ENCODE peak calls at places on chromosome 6, in six cellular contexts. C, D, U, T, G and F are unnamed samples.

GRCh38 chr6:16318538-16318937 is 80.2 kb downstream of the GMPR start:
- DNase-seq in D (no peak), T (peak), C (no peak), G (peak), U (no peak), F (no peak)

GRCh38 chr6:84892666-84893065 is 128.3 kb upstream of the TBX18 start:
- DNase-seq in T (no peak), D (no peak), G (peak), U (no peak), C (no peak), F (no peak)

GRCh38 chr6:143575840-143576498 is 64.4 kb upstream of the FUCA2 start:
- DNase-seq in U (no peak), C (no peak), T (no peak), D (no peak), G (no peak), F (no peak)

GRCh38 chr6:311679-312220 is 19.5 kb downstream of the DUSP22 start:
- DNase-seq in D (no peak), G (no peak), U (no peak), T (no peak), C (no peak), F (no peak)

GRCh38 chr6:36368421-36368820 is 19.0 kb downstream of the ETV7 start:
- DNase-seq in G (no peak), D (no peak), C (no peak), T (no peak), U (no peak), F (no peak)

GRCh38 chr6:82298012-82298411 is 50.5 kb upstream of the IBTK start:
- DNase-seq in C (no peak), U (no peak), T (no peak), G (peak), D (no peak), F (no peak)

GRCh38 chr6:13479206-13479797 is 8.1 kb downstream of the GFOD1 start:
- DNase-seq in G (no peak), D (no peak), C (no peak), U (no peak), T (no peak), F (no peak)

GRCh38 chr6:56073315-56073714 is 174.1 kb downstream of the COL21A1 start:
- DNase-seq in U (no peak), D (no peak), T (no peak), G (peak), C (no peak), F (no peak)

GRCh38 chr6:45148278-45148677 is 179.9 kb upstream of the RUNX2 start:
- DNase-seq in G (no peak), U (no peak), D (no peak), T (no peak), C (no peak), F (no peak)

GRCh38 chr6:752438-752837 is 59.5 kb upstream of the EXOC2 start:
- DNase-seq in T (no peak), G (no peak), D (no peak), U (no peak), C (no peak), F (no peak)

GRCh38 chr6:21931641-21932335 is 338.2 kb downstream of the SOX4 start:
- DNase-seq in T (no peak), U (no peak), G (peak), C (no peak), D (no peak), F (no peak)

GRCh38 chr6:163904161-163904560 is 489.6 kb downstream of the QKI start:
- DNase-seq in G (peak), D (no peak), T (no peak), C (no peak), U (no peak), F (no peak)

GRCh38 chr6:159074120-159074684 is 29.4 kb upstream of the TAGAP start:
- DNase-seq in C (no peak), G (peak), D (no peak), T (no peak), U (no peak), F (no peak)

GRCh38 chr6:130625825-130626500 is 201.2 kb upstream of the SMLR1 start:
- DNase-seq in T (no peak), C (no peak), D (no peak), U (no peak), G (peak), F (no peak)

GRCh38 chr6:81937296-81937937 is 184.9 kb upstream of the TENT5A start:
- DNase-seq in D (no peak), T (no peak), G (peak), C (no peak), U (no peak), F (no peak)

GRCh38 chr6:104639671-104640070 is 220.0 kb downstream of the HACE1 start:
- DNase-seq in T (no peak), U (no peak), G (peak), C (no peak), D (no peak), F (no peak)

GRCh38 chr6:40383348-40384115 is 203.6 kb downstream of the LRFN2 start:
- DNase-seq in U (no peak), T (no peak), D (no peak), C (no peak), G (no peak), F (no peak)